ENCODE peak calls at places on chromosomes 6 and 20, in six cellular contexts. G is fibroblast of lung, T is osteoblast, L is body of pancreas, W is AG10803, R is GM12865. B is an unnamed sample.
A peak's percentile ranks its signal among the peaks of the same experiment; 100 is the strongest.

GRCh38 chr6:149387787-149388512 is 12.1 kb upstream of the SUMO4 start:
- DNase-seq in G (no peak), T (no peak), L (no peak), W (no peak), R (no peak), B (no peak)

GRCh38 chr6:135393289-135393688 is 104.3 kb downstream of the AHI1 start:
- DNase-seq in G (no peak), T (no peak), L (no peak), W (no peak), R (no peak), B (no peak)

GRCh38 chr6:8090650-8091049 is 11.7 kb downstream of the EEF1E1 start:
- DNase-seq in G (no peak), T (no peak), L (no peak), W (no peak), R (no peak), B (no peak)

GRCh38 chr6:160887616-160888015 is 104.0 kb upstream of the MAP3K4 start:
- DNase-seq in G (no peak), T (no peak), L (no peak), W (no peak), R (no peak), B (no peak)

GRCh38 chr6:124962617-124963415 is 579 bp downstream of the RNF217 start:
- DNase-seq in G (peak; percentile 52), T (peak; percentile 86), L (peak; percentile 49), W (peak; percentile 46), R (no peak), B (peak; percentile 50)

GRCh38 chr6:116118608-116119007 is 7.3 kb downstream of the COL10A1 start:
- DNase-seq in G (no peak), T (no peak), L (no peak), W (peak; percentile 84), R (no peak), B (no peak)

GRCh38 chr6:25448965-25449538 is 169.9 kb downstream of the CARMIL1 start:
- DNase-seq in G (no peak), T (no peak), L (no peak), W (no peak), R (peak; percentile 14), B (no peak)

GRCh38 chr6:4351857-4352669 is 216.7 kb upstream of the ECI2 start:
- DNase-seq in G (peak; percentile 95), T (peak; percentile 96), L (peak; percentile 41), W (peak; percentile 97), R (no peak), B (peak; percentile 36)

GRCh38 chr20:18527836-18528235 is 20.1 kb downstream of the SEC23B start:
- DNase-seq in G (no peak), T (peak; percentile 93), L (no peak), W (peak; percentile 44), R (no peak), B (no peak)

GRCh38 chr6:109069746-109070145 is 24.9 kb downstream of the SESN1 start:
- DNase-seq in G (no peak), T (no peak), L (no peak), W (peak; percentile 72), R (no peak), B (no peak)

DNA sequence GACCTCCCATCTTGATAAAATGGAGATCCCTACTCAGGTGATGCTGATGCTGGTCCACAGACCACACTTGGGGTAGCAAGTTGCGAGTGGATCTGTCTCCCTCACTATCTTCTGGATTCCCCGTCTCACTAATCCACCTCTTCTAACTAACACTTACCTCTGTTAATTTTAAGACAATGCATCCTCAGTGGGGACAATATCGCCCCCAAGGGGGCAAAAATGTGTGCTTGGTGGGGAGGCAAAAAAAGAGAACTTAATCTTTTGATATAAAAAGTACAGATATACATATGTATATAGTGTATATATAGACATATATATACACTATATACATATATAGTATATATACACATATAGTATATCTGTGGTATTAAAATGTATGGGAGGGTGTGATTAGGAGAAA is 4.3 kb downstream of the LRFN2 start:
- DNase-seq in G (no peak), T (no peak), L (no peak), W (no peak), R (no peak), B (no peak)
- TF ChIP-seq CTCF in G (no peak), T (no peak), L (no peak), W (no peak), R (no peak), B (no peak)

GRCh38 chr6:136859430-136859829 is 37.0 kb downstream of the PEX7 start:
- DNase-seq in G (no peak), T (no peak), L (no peak), W (no peak), R (no peak), B (no peak)
- TF ChIP-seq CTCF in G (no peak), T (no peak), L (no peak), W (no peak), R (no peak), B (no peak)

DNA sequence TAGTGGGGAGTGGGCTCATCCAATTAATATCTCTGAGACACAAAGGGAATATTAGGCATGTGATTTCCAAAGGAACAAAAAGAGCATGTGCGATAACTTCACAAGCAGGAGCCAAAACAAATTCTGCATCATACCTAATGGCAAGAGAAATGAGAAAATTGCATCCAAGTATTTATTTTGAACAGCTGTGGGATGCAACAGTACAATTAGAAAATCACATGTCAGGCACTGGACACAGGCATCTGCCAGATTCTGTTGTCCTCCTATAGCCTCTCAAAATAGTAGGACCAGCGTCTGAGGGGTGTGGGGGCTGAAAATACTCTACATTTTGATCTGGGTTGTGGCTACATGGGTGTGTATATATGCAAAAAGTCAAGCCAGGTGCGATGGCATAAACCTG is 66.3 kb downstream of the EDN1 start:
- DNase-seq in G (no peak), T (no peak), L (no peak), W (no peak), R (no peak), B (no peak)
- TF ChIP-seq CTCF in G (no peak), T (no peak), L (no peak), W (no peak), R (no peak), B (no peak)

DNA sequence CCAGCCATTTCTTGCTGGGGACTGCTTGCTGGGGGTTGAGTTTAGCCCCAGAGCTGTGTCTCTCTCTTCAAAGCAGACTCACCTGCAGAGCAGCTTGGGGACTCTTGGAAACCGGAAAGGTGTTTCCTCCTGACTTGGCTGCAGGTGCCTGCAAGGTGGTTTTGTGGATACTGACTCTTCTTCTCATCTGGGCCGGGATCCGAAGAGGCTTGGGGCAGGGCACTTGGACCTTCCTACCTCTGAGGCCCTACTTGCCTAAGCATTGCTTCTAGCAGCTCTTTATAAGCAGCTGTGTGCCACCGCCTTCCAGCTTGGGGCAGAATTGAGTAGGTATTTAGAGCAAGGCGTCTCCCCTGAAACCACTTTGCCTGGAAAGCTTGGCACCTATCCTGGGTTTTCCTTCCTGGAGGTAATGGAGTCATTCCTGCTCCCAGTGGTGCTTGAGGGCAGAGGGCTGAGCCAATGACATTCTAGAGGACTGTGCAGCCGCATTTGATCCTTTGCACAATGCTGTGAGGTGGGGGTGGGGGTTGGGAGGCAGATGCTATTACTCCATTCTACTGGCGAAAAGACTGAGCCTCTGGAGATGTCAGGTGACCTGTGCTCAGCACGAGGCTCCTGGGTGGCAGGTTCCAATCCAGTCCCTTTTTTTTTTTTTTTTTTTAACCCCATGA is 3.4 kb upstream of the CTSZ start:
- DNase-seq in G (no peak), T (peak; percentile 82), L (no peak), W (no peak), R (no peak), B (no peak)
- TF ChIP-seq CTCF in G (no peak), T (no peak), L (no peak), W (no peak), R (no peak), B (no peak)

GRCh38 chr6:70108230-70108629 is 194.7 kb downstream of the COL9A1 start:
- DNase-seq in G (peak; percentile 66), T (no peak), L (no peak), W (peak; percentile 35), R (peak; percentile 52), B (peak; percentile 46)

GRCh38 chr6:70099732-70100131 is 203.2 kb downstream of the COL9A1 start:
- DNase-seq in G (no peak), T (no peak), L (no peak), W (no peak), R (no peak), B (peak; percentile 8)

GRCh38 chr6:70103798-70104197 is 199.1 kb downstream of the COL9A1 start:
- DNase-seq in G (no peak), T (no peak), L (no peak), W (no peak), R (peak; percentile 24), B (peak; percentile 21)
- TF ChIP-seq CTCF in G (peak; percentile 26), T (peak; percentile 49), L (peak; percentile 40), W (peak; percentile 50), R (peak; percentile 53), B (peak; percentile 36)

GRCh38 chr6:68740828-68741500 is 105.9 kb downstream of the ADGRB3 start:
- DNase-seq in G (no peak), T (no peak), L (no peak), W (no peak), R (no peak), B (no peak)
- TF ChIP-seq CTCF in G (no peak), T (no peak), L (no peak), W (no peak), R (no peak), B (no peak)

GRCh38 chr20:45592574-45593189 is 13.6 kb upstream of the WFDC8 start:
- DNase-seq in G (peak; percentile 17), T (peak; percentile 65), L (no peak), W (peak; percentile 30), R (peak; percentile 77), B (peak; percentile 63)
- TF ChIP-seq CTCF in G (peak; percentile 43), T (peak; percentile 83), L (peak; percentile 8), W (peak; percentile 71), R (peak; percentile 81), B (peak; percentile 91)